ENCODE peak calls at places on chromosomes 6 and 20, in six cellular contexts. B is GM10248, H is GM12865, V is omental fat pad, R is AG09309, X is PC-3. D is an unnamed sample.

GRCh38 chr20:41168281-41169183 is 31.2 kb downstream of the PLCG1 start:
- DNase-seq in B (no peak), H (no peak), V (no peak), R (no peak), X (no peak), D (no peak)

GRCh38 chr6:89803271-89803670 is 16.3 kb downstream of the MDN1 start:
- DNase-seq in B (no peak), H (no peak), V (no peak), R (no peak), X (no peak), D (no peak)

GRCh38 chr6:32886674-32887383 is 32.8 kb downstream of the PSMB9 start:
- DNase-seq in B (no peak), H (no peak), V (no peak), R (peak), X (peak), D (no peak)

GRCh38 chr20:20233041-20233514 is 134.8 kb upstream of the INSM1 start:
- DNase-seq in B (no peak), H (peak), V (no peak), R (no peak), X (no peak), D (no peak)

GRCh38 chr6:69866351-69867074 is at the start of gene COL19A1:
- DNase-seq in B (peak), H (peak), V (no peak), R (no peak), X (peak), D (no peak)

GRCh38 chr6:84255641-84256040 is 28.2 kb upstream of the CEP162 start:
- DNase-seq in B (no peak), H (no peak), V (no peak), R (no peak), X (no peak), D (no peak)

GRCh38 chr20:46011631-46012482 is 3.1 kb downstream of the MMP9 start:
- DNase-seq in B (no peak), H (peak), V (no peak), R (no peak), X (peak), D (no peak)

GRCh38 chr6:167152858-167153257 is 4.9 kb downstream of the GPR31 start:
- DNase-seq in B (peak), H (peak), V (no peak), R (no peak), X (no peak), D (no peak)

GRCh38 chr6:128452713-128453112 is 67.7 kb downstream of the PTPRK start:
- DNase-seq in B (no peak), H (no peak), V (no peak), R (no peak), X (no peak), D (no peak)

GRCh38 chr20:50333856-50334255 is 143.2 kb downstream of the CEBPB start:
- DNase-seq in B (no peak), H (no peak), V (no peak), R (peak), X (peak), D (no peak)

GRCh38 chr6:37218061-37218460 is 39.5 kb upstream of the TBC1D22B start:
- DNase-seq in B (no peak), H (no peak), V (no peak), R (no peak), X (no peak), D (no peak)

GRCh38 chr6:101477436-101477835 is 83.9 kb downstream of the GRIK2 start:
- DNase-seq in B (no peak), H (no peak), V (no peak), R (no peak), X (no peak), D (no peak)

GRCh38 chr20:51326241-51326819 is 216.2 kb downstream of the NFATC2 start:
- DNase-seq in B (peak), H (peak), V (no peak), R (no peak), X (no peak), D (peak)

GRCh38 chr6:154410619-154411044 is 54.0 kb upstream of the IPCEF1 start:
- DNase-seq in B (no peak), H (peak), V (no peak), R (peak), X (peak), D (no peak)

GRCh38 chr6:26607434-26608230 is 10.9 kb downstream of the ABT1 start:
- DNase-seq in B (peak), H (peak), V (no peak), R (peak), X (peak), D (no peak)

GRCh38 chr6:14286144-14286543 is 168.6 kb downstream of the CD83 start:
- DNase-seq in B (no peak), H (no peak), V (no peak), R (peak), X (peak), D (no peak)

GRCh38 chr20:63106108-63106764 is 99.5 kb upstream of the BHLHE23 start:
- DNase-seq in B (no peak), H (no peak), V (no peak), R (no peak), X (peak), D (no peak)

GRCh38 chr20:58870293-58871014 is 17.9 kb downstream of the GNAS start:
- DNase-seq in B (peak), H (peak), V (peak), R (no peak), X (peak), D (no peak)

GRCh38 chr6:167851349-167851952 is 24.7 kb downstream of the AFDN start:
- DNase-seq in B (no peak), H (no peak), V (no peak), R (no peak), X (no peak), D (no peak)

GRCh38 chr6:123316733-123317323 is 319.9 kb downstream of the TRDN start:
- DNase-seq in B (no peak), H (peak), V (no peak), R (no peak), X (peak), D (no peak)

GRCh38 chr6:128801621-128802020 is 81.3 kb upstream of the LAMA2 start:
- DNase-seq in B (no peak), H (no peak), V (no peak), R (no peak), X (no peak), D (no peak)

GRCh38 chr6:117448732-117449131 is 23.0 kb upstream of the ROS1 start:
- DNase-seq in B (no peak), H (no peak), V (no peak), R (peak), X (peak), D (no peak)

GRCh38 chr6:37653933-37654565 is 43.6 kb downstream of the MDGA1 start:
- DNase-seq in B (peak), H (peak), V (no peak), R (no peak), X (peak), D (no peak)

GRCh38 chr6:32627831-32628230 is 9.4 kb upstream of the HLA-DQA1 start:
- DNase-seq in B (no peak), H (peak), V (peak), R (no peak), X (peak), D (peak)

GRCh38 chr6:53492860-53493634 is 51.9 kb downstream of the GCLC start:
- DNase-seq in B (peak), H (peak), V (no peak), R (peak), X (peak), D (no peak)

GRCh38 chr6:120785459-120786086 is 548.7 kb downstream of the TBC1D32 start:
- DNase-seq in B (no peak), H (no peak), V (no peak), R (no peak), X (no peak), D (no peak)

GRCh38 chr6:1380625-1381396 is 8.6 kb upstream of the FOXF2 start:
- DNase-seq in B (no peak), H (no peak), V (no peak), R (no peak), X (no peak), D (no peak)

GRCh38 chr6:159979136-159979874 is 10.4 kb downstream of the IGF2R start:
- DNase-seq in B (peak), H (peak), V (no peak), R (no peak), X (peak), D (no peak)

GRCh38 chr6:52361347-52361944 is 505 bp upstream of the PAQR8 start:
- DNase-seq in B (peak), H (no peak), V (peak), R (no peak), X (no peak), D (no peak)

GRCh38 chr20:24612799-24613775 is 143.7 kb downstream of the SYNDIG1 start:
- DNase-seq in B (no peak), H (no peak), V (no peak), R (no peak), X (no peak), D (no peak)

GRCh38 chr6:26067367-26067766 is 19.9 kb upstream of the HFE start:
- DNase-seq in B (no peak), H (no peak), V (no peak), R (no peak), X (peak), D (no peak)

GRCh38 chr20:41339957-41340326 is 679 bp upstream of the LPIN3 start:
- DNase-seq in B (peak), H (peak), V (peak), R (no peak), X (peak), D (peak)

GRCh38 chr6:116426551-116426950 is 34.6 kb upstream of the CALHM6 start:
- DNase-seq in B (no peak), H (no peak), V (no peak), R (no peak), X (no peak), D (no peak)

GRCh38 chr6:1609662-1610496 is at the start of gene FOXC1:
- DNase-seq in B (peak), H (peak), V (peak), R (peak), X (peak), D (peak)

GRCh38 chr20:22862645-22863230 is 172.4 kb upstream of the SSTR4 start:
- DNase-seq in B (no peak), H (no peak), V (no peak), R (no peak), X (peak), D (no peak)
- TF ChIP-seq CTCF in B (no peak), H (no peak), V (no peak), R (no peak), X (peak), D (no peak)

GRCh38 chr6:2970034-2970685 is 1.2 kb downstream of the SERPINB6 start:
- DNase-seq in B (no peak), H (no peak), V (no peak), R (no peak), X (no peak), D (peak)

GRCh38 chr6:2970753-2971419 is 481 bp downstream of the SERPINB6 start:
- DNase-seq in B (peak), H (peak), V (no peak), R (no peak), X (peak), D (peak)

GRCh38 chr6:2973656-2974055 is 2.3 kb upstream of the SERPINB6 start:
- DNase-seq in B (no peak), H (no peak), V (no peak), R (no peak), X (no peak), D (no peak)

GRCh38 chr6:2969549-2969948 is 1.8 kb downstream of the SERPINB6 start:
- DNase-seq in B (no peak), H (no peak), V (no peak), R (no peak), X (no peak), D (no peak)

DNA sequence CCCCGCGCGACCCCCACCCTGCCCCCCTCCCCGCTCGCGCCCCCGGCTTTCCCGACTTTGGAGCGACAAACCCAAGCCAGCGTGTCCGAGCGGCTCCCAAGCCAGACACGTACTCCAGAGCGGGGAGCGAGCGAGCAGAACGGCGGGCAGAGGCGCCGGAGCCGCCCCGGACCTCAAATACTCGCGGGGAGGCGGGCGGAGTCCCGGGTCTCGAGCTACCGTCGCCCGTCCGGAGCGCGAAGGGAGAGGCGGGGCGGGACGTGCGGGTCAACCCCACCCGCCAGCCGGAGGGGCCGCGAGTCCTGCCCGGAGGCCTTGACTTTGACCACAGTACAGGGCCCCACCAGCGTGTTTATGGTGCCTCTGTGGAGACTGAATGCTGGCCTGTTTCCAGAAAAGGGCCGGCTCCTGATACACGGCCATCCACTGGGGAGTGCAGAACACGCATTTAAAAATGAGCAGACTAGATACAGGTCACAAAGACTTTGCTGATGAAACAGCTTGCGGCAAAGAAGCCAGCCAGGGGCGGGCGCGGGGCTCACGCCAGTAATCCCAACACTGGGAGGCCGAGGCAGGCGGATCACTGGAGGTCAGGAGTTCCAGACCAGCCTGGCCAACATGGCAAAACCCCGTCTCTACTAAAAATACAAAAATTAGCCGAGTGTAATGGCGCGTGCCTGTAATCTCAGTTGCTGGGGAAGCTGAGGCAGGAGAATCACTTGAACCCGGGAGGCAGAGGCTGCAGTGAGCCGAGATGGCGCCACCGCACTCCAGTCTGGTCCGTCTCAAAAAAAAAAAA is at the start of gene SERPINB6:
- DNase-seq in B (peak), H (no peak), V (peak), R (peak), X (peak), D (peak)
- TF ChIP-seq CTCF in B (no peak), H (no peak), V (no peak), R (no peak), X (no peak), D (no peak)

DNA sequence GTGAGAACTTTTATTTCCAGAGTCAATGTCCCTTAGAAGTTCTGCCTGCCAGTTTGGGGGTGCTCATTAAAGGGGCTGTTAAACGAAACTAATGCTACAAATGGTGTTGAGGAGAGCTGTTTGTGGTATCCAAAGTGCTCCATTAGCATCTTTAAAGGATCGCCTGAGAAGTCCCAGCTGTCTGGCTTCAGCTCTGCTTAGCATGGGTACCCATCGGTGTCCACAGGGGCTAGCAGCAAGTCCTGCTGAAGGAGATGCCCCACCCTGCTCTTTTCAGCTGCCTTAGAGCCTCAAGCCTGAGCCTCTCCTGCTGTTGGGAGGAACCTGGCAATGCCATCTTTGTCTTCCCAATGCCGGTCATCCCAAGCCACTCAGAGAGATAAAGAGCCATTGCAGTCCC is 111.1 kb downstream of the FOXO3 start:
- DNase-seq in B (no peak), H (no peak), V (no peak), R (no peak), X (no peak), D (no peak)
- TF ChIP-seq CTCF in B (no peak), H (no peak), V (no peak), R (no peak), X (no peak), D (no peak)

GRCh38 chr6:157967486-157967885 is 14.2 kb upstream of the SYNJ2 start:
- DNase-seq in B (no peak), H (no peak), V (no peak), R (no peak), X (no peak), D (no peak)
- TF ChIP-seq CTCF in B (no peak), H (no peak), V (no peak), R (no peak), X (no peak), D (no peak)

DNA sequence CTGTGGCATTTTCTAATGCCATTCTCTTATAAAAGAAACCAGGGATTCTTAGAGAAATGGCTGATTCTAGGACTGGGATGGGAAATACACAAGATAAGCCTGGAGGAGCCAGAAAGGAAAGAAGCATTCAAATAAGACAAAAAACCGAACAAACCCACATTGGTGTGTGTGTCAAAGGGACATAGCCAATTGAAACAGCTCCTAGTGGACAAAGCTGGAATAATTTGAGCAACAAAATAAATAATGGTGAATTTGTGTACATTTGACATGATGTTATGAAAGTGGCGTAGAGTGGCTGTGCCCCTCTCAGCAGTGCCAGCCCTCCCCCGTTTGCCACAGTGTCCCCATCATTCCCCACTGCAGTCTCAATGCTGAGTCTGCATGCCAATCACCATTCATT is 55.5 kb downstream of the B3GAT2 start:
- DNase-seq in B (no peak), H (no peak), V (no peak), R (no peak), X (peak), D (no peak)
- TF ChIP-seq CTCF in B (no peak), H (peak), V (no peak), R (peak), X (peak), D (peak)

DNA sequence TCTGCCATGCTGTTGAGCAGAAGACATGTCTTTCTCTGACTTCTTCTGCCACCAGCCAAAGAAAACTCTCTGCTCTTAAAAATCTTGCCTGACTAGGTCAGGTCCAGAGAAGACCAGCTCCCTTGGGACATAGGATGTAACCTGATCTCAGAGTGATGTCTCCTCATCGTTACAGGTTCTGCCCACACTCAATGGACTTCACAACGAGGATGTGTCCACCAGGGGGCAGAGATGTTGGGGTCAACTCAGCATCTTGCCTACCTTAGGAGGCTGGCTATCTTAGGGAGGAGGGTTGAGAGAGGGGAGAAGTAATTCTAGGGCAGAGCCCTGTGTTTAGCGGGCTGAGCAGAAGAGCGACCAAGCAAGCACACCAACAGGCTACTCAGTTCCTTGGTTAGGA is 207.6 kb upstream of the CDH4 start:
- DNase-seq in B (no peak), H (no peak), V (no peak), R (no peak), X (no peak), D (no peak)
- TF ChIP-seq CTCF in B (no peak), H (no peak), V (no peak), R (no peak), X (no peak), D (peak)